ENCODE peak calls at places on chromosomes 13 and 19, in four cellular contexts. O is body of pancreas, A is mesenchymal stem cell, B is ascending aorta. Z is an unnamed sample.

GRCh38 chr13:112783135-112783945 is 93.5 kb downstream of the ATP11A start:
- DNase-seq in O (no peak), A (peak), B (no peak), Z (no peak)

GRCh38 chr19:48170817-48171347 is 402 bp downstream of the ZSWIM9 start:
- DNase-seq in O (no peak), A (no peak), B (no peak), Z (no peak)

GRCh38 chr13:85241045-85241444 is 558.2 kb downstream of the SLITRK6 start:
- DNase-seq in O (no peak), A (peak), B (no peak), Z (no peak)

GRCh38 chr13:26344980-26345379 is 91.1 kb downstream of the CDK8 start:
- DNase-seq in O (no peak), A (no peak), B (no peak), Z (no peak)

GRCh38 chr13:21074601-21075302 is 13.4 kb upstream of the LATS2 start:
- DNase-seq in O (no peak), A (peak), B (no peak), Z (peak)

GRCh38 chr13:74305876-74306275 is 171.7 kb upstream of the KLF12 start:
- DNase-seq in O (no peak), A (no peak), B (no peak), Z (no peak)

GRCh38 chr13:66803013-66803739 is 427.0 kb downstream of the PCDH9 start:
- DNase-seq in O (no peak), A (no peak), B (no peak), Z (no peak)

GRCh38 chr13:109151696-109152095 is 522.3 kb downstream of the MYO16 start:
- DNase-seq in O (no peak), A (peak), B (no peak), Z (no peak)

GRCh38 chr13:33251131-33251629 is 34.4 kb downstream of the STARD13 start:
- DNase-seq in O (no peak), A (peak), B (no peak), Z (no peak)

GRCh38 chr13:62482351-62482750 is 1066.7 kb upstream of the PCDH20 start:
- DNase-seq in O (no peak), A (no peak), B (no peak), Z (no peak)

GRCh38 chr19:1101337-1101698 is 2.5 kb upstream of the GPX4 start:
- DNase-seq in O (no peak), A (no peak), B (no peak), Z (no peak)
- H3K27ac ChIP-seq in O (peak), A (peak), B (peak), Z (peak)

GRCh38 chr19:53537523-53538377 is at the start of gene ZNF331:
- DNase-seq in O (peak), A (peak), B (peak), Z (peak)

GRCh38 chr19:53537126-53537522 is 821 bp upstream of the ZNF331 start:
- DNase-seq in O (no peak), A (no peak), B (no peak), Z (no peak)

GRCh38 chr19:53540091-53540490 is 2.1 kb downstream of the ZNF331 start:
- DNase-seq in O (no peak), A (no peak), B (no peak), Z (no peak)

GRCh38 chr19:53536223-53536543 is 1.8 kb upstream of the ZNF331 start:
- DNase-seq in O (no peak), A (no peak), B (no peak), Z (no peak)

DNA sequence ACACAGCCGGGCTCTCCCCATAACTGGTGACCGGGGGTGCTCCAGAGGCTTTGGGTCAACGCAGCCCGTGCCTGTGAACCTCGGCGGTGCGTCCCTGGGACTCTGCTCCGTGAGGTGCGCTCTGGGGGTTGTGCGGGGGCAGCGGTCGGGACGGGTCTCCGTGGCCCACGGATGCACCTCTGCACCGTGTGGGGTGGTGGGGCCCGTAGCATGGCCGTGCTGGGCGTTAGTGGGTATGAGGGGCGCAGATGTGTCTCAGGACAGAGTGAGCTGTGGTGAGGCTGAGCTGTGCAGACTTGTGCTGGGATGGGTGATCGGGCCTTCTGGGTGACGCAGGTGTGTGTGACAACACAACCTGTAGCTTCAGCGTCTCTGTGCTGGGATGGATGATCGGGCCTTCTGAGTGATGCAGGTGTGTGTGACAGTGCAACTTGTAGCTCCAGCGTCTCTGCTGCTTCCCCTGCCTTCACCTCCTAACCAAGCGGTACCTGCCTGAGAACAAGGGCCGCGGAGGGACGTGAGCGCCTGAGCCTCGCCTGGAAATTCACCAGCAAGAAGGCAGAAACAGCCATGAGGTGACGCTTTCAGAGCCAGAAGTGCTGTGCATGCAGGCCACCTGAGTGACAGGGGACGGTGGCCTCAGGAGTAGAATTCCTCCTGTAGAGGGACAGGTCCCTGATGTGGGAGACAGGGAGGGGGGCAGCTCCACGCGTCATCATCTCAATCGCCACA is 599 bp downstream of the ZNF331 start:
- DNase-seq in O (peak), A (no peak), B (no peak), Z (no peak)
- H3K27ac ChIP-seq in O (peak), A (no peak), B (peak), Z (peak)

GRCh38 chr19:30390356-30390988 is 18.3 kb downstream of the ZNF536 start:
- DNase-seq in O (no peak), A (no peak), B (no peak), Z (no peak)
- H3K27ac ChIP-seq in O (no peak), A (no peak), B (no peak), Z (no peak)

GRCh38 chr19:33268162-33268991 is 34.0 kb downstream of the CEBPA start:
- DNase-seq in O (no peak), A (no peak), B (no peak), Z (no peak)

GRCh38 chr19:33264881-33265445 is 37.4 kb downstream of the CEBPA start:
- DNase-seq in O (no peak), A (no peak), B (no peak), Z (no peak)

GRCh38 chr19:33269016-33269415 is 33.3 kb downstream of the CEBPA start:
- DNase-seq in O (no peak), A (no peak), B (no peak), Z (peak)

GRCh38 chr19:33266971-33267484 is 35.3 kb downstream of the CEBPA start:
- DNase-seq in O (no peak), A (no peak), B (no peak), Z (no peak)

GRCh38 chr19:33267706-33268105 is 34.6 kb downstream of the CEBPA start:
- DNase-seq in O (no peak), A (no peak), B (no peak), Z (no peak)
- H3K27ac ChIP-seq in O (no peak), A (no peak), B (no peak), Z (no peak)

GRCh38 chr19:31328238-31328637 is 21.0 kb downstream of the TSHZ3 start:
- DNase-seq in O (no peak), A (no peak), B (no peak), Z (no peak)
- H3K27ac ChIP-seq in O (no peak), A (no peak), B (no peak), Z (no peak)

DNA sequence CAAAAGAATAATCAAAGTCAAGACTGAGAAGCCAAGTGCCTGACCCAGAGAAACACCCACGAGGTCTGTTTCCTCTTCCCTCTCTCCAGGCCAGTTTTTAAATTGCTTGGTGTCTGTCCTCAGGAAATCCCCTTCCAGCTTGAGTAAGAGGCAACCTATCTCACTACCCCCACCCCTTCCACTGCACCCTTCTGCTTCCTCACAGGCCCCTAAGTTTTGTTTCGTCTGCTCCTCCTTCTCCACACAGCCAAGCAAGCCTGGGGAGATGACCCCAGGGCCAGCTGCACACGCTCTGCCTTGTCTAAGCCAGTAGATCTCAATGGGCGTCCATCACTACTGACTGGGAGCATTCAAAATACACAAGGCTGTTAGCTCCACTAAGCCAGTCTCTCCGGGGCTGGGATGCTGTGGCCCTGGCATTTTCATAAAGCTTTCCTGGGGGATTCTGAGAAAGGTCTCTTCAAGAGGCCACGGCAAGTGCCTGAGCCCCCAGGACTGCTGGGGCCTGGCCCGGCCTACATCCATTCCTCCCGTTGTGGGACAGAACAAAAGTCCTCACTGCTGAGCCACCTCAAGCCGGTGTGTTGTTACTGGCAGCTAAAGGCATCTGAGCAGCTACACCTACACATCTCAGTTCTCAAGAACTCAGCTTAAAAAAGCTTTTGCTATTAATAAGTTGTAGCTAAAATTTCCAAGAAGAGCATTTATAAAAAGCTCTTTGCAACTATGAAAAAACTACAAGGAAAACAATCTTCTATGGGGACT is 14.9 kb upstream of the IL4I1 start:
- DNase-seq in O (no peak), A (peak), B (no peak), Z (no peak)
- H3K27ac ChIP-seq in O (no peak), A (no peak), B (peak), Z (no peak)

Z was measured in heart left ventricle.